ENCODE peak calls at places on chromosomes 7 and 10, in four cellular contexts. A, I, O and R are unnamed samples.

GRCh38 chr10:11424456-11425287 is 186.8 kb downstream of the USP6NL start:
- DNase-seq in A (peak; percentile 39), I (peak; percentile 72), O (peak; percentile 54), R (peak; percentile 56)

GRCh38 chr7:42400961-42401360 is 164.0 kb upstream of the GLI3 start:
- DNase-seq in A (no peak), I (no peak), O (no peak), R (no peak)

GRCh38 chr10:30819306-30820190 is 190.0 kb upstream of the LYZL2 start:
- DNase-seq in A (no peak), I (no peak), O (no peak), R (no peak)

GRCh38 chr7:34709771-34710170 is 51.8 kb downstream of the NPSR1 start:
- DNase-seq in A (no peak), I (no peak), O (no peak), R (no peak)

GRCh38 chr10:75235375-75236177 is at the start of gene COMTD1:
- DNase-seq in A (peak; percentile 87), I (peak; percentile 98), O (peak; percentile 96), R (peak; percentile 83)

GRCh38 chr7:5634107-5634950 is 147.1 kb downstream of the RNF216 start:
- DNase-seq in A (no peak), I (no peak), O (no peak), R (peak; percentile 50)

GRCh38 chr10:3825244-3825643 is 40.2 kb upstream of the KLF6 start:
- DNase-seq in A (peak; percentile 77), I (peak; percentile 48), O (peak; percentile 89), R (no peak)

GRCh38 chr7:29332027-29332806 is 137.6 kb downstream of the CHN2 start:
- DNase-seq in A (no peak), I (no peak), O (no peak), R (no peak)

GRCh38 chr7:27142562-27143021 is 889 bp downstream of the HOXA5 start:
- DNase-seq in A (no peak), I (no peak), O (no peak), R (no peak)

GRCh38 chr7:51357821-51358220 is 41.2 kb upstream of the COBL start:
- DNase-seq in A (no peak), I (no peak), O (no peak), R (no peak)

GRCh38 chr7:20269726-20270125 is 52.5 kb upstream of the MACC1 start:
- DNase-seq in A (no peak), I (no peak), O (no peak), R (no peak)

GRCh38 chr7:5005066-5005465 is 40.6 kb upstream of the RBAK start:
- DNase-seq in A (no peak), I (no peak), O (no peak), R (no peak)

GRCh38 chr7:2199956-2200583 is 32.7 kb downstream of the MAD1L1 start:
- DNase-seq in A (no peak), I (no peak), O (no peak), R (no peak)

GRCh38 chr7:5695709-5696345 is 85.6 kb downstream of the RNF216 start:
- DNase-seq in A (no peak), I (no peak), O (no peak), R (no peak)

GRCh38 chr7:77453531-77453930 is 37.4 kb upstream of the GSAP start:
- DNase-seq in A (no peak), I (no peak), O (no peak), R (peak; percentile 55)

GRCh38 chr7:128035712-128036111 is 4.5 kb upstream of the LRRC4 start:
- DNase-seq in A (peak; percentile 21), I (peak; percentile 42), O (peak; percentile 19), R (peak; percentile 25)

GRCh38 chr7:55572378-55573233 is at the start of gene VOPP1:
- DNase-seq in A (peak; percentile 35), I (peak; percentile 81), O (peak; percentile 58), R (peak; percentile 61)

GRCh38 chr10:72298774-72299519 is 25.2 kb downstream of the DDIT4 start:
- DNase-seq in A (no peak), I (no peak), O (no peak), R (no peak)

GRCh38 chr10:105989995-105990394 is 1174.5 kb downstream of the SORCS1 start:
- DNase-seq in A (no peak), I (no peak), O (no peak), R (no peak)

GRCh38 chr7:76260171-76260703 is 42.2 kb upstream of the HSPB1 start:
- DNase-seq in A (peak; percentile 74), I (peak; percentile 84), O (peak; percentile 86), R (no peak)

GRCh38 chr10:16183989-16184643 is 252.7 kb upstream of the PTER start:
- DNase-seq in A (no peak), I (no peak), O (no peak), R (no peak)

GRCh38 chr7:50324113-50324512 is 19.6 kb downstream of the IKZF1 start:
- DNase-seq in A (no peak), I (no peak), O (no peak), R (no peak)

GRCh38 chr7:123770378-123770777 is 21.6 kb upstream of the WASL start:
- DNase-seq in A (peak; percentile 25), I (no peak), O (peak; percentile 84), R (no peak)

GRCh38 chr7:122597277-122597676 is 101.6 kb downstream of the RNF133 start:
- DNase-seq in A (no peak), I (no peak), O (no peak), R (no peak)

GRCh38 chr10:7756360-7756992 is 31.3 kb downstream of the KIN start:
- DNase-seq in A (peak; percentile 41), I (peak; percentile 16), O (peak; percentile 45), R (peak; percentile 52)

GRCh38 chr7:117157121-117157870 is 165.6 kb downstream of the WNT2 start:
- DNase-seq in A (no peak), I (peak; percentile 36), O (peak; percentile 37), R (peak; percentile 85)

GRCh38 chr10:77943086-77943901 is 16.7 kb upstream of the DLG5 start:
- DNase-seq in A (peak; percentile 42), I (no peak), O (peak; percentile 43), R (peak; percentile 69)

GRCh38 chr10:33321516-33321915 is 13.0 kb downstream of the NRP1 start:
- DNase-seq in A (no peak), I (no peak), O (no peak), R (no peak)
- TF ChIP-seq MYC in A (no peak), I (no peak), O (no peak), R (no peak)

DNA sequence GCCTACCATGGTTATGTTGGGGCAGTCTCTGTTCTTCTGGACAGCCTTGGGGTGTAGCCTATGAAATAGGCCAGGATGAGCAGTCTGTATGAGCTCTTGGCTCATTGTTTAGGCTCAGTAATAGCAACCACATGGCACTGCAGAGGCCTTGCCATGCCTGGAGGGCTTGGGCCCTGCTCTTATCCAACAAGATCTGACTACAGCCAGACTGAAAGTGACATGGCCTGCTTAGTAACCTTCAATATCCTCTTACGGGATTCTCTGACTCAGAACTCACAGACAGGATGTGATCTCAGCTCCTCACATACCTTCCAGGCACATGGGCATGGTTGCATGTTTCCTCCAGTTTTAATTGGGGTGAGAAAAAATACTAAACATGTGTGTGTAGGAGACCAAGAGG is 289.3 kb downstream of the PTEN start:
- DNase-seq in A (no peak), I (no peak), O (peak; percentile 74), R (peak; percentile 89)
- TF ChIP-seq MAX in A (no peak), I (no peak), O (peak; percentile 64), R (peak; percentile 57)

DNA sequence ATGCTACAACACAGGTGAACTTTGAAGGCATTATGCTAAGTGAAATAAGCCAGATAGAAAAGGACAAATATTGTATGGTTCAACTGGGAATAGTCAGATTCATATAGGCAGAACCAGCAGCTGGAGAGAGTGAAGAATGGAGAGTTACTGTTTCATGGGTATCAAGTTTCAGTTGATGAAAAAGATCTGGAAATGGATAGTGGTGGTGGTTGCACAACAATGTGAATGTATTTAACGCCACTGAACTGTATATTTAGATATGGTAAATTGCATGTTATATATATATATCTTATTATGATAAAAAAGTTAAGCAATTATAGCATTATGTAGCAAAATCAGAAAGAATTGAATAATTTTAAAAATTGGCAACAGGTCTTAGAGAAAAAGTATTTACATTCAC is 3.9 kb downstream of the LMBR1 start:
- DNase-seq in A (no peak), I (no peak), O (no peak), R (no peak)
- TF ChIP-seq JUN in A (no peak), I (no peak), O (no peak), R (no peak)

GRCh38 chr10:28640551-28640950 is 36.8 kb upstream of the BAMBI start:
- DNase-seq in A (no peak), I (no peak), O (no peak), R (no peak)

DNA sequence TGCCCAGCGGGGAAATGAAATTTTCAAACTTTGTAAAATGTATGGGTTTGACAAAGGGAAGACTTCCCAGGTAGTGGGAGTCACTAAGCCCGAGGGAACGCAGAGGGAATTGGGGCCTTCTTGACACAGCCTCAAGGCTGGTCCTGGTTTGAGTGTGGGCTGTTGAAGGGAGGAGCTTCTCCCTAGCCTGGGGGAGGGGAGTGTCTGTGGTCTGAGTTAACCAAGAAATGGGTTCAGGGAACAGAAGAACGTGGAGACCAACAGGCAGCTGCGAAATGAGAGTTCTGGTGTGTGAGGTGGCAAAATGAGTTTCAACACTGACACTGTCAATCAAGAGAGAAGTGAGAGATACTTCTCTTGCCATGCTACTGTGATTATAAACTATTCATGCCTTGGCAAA is 32.7 kb upstream of the BAMBI start:
- DNase-seq in A (no peak), I (no peak), O (no peak), R (no peak)
- TF ChIP-seq MYC in A (no peak), I (no peak), O (no peak), R (no peak)

GRCh38 chr10:124134251-124134650 is 40.9 kb upstream of the CHST15 start:
- DNase-seq in A (no peak), I (no peak), O (no peak), R (no peak)

GRCh38 chr10:124138883-124139348 is 45.5 kb upstream of the CHST15 start:
- DNase-seq in A (no peak), I (no peak), O (no peak), R (no peak)

GRCh38 chr10:124142960-124143359 is 49.6 kb upstream of the CHST15 start:
- DNase-seq in A (no peak), I (no peak), O (no peak), R (no peak)

GRCh38 chr10:124142296-124142853 is 49.0 kb upstream of the CHST15 start:
- DNase-seq in A (no peak), I (no peak), O (no peak), R (no peak)

DNA sequence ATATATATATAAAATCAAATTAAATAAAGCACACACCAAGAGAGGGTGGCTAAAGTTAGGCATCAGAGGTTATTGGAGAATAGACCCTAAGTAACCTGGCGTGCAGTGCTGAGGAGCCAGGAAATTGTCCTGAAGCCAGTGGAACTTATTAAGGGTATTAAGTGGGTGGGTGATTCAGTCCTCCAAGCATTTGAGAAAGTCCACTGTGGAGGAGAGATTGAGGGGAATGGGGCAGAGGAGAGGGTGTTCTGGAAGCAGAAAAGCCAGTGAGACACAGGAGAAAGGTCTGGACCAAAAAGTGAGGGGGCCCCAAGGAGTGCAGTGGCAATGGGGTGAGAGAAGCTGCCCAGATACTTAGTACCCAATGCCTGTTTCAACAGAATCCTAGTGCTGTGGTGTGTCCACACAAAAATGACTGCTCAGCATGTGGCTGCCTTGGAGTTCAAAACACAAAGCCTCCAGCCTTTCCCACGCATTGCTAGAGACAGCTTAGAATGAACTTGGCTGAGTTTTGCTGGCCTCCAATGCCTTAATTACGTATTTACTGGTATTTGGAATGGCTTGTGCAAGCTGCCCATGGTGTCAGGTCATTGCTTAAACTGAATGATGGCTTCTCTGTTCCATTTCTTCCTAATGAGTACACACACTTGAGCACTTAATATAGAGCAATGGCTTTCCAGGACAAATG is 44.9 kb upstream of the CHST15 start:
- DNase-seq in A (no peak), I (no peak), O (no peak), R (no peak)
- TF ChIP-seq MAX in A (no peak), I (no peak), O (no peak), R (no peak)

GRCh38 chr7:23332881-23333612 is 33.9 kb downstream of the MALSU1 start:
- DNase-seq in A (no peak), I (no peak), O (peak; percentile 65), R (peak; percentile 82)
- TF ChIP-seq JUN in A (no peak), I (no peak), O (no peak), R (no peak)

GRCh38 chr7:92131764-92132330 is 2.4 kb downstream of the CYP51A1 start:
- DNase-seq in A (no peak), I (no peak), O (no peak), R (no peak)
- TF ChIP-seq MYC in A (no peak), I (no peak), O (no peak), R (no peak)